ENCODE peak calls at places on chromosomes 4 and X, in ten cellular contexts. One of them, this sample, is unnamed.

GRCh38 chr4:10738826-10739489 is 54.4 kb upstream of the CLNK start:
- DNase-seq in GM23338: no peak
- DNase-seq in uterus: no peak
- DNase-seq in retinal pigment epithelial cell: no peak
- DNase-seq in GM12865: no peak
- DNase-seq in thyroid gland: no peak
- DNase-seq in hepatocyte: no peak
- DNase-seq in ovary: no peak
- DNase-seq in cardiac muscle cell: no peak
- DNase-seq in fibroblast of lung: no peak
- DNase-seq in this sample: no peak

GRCh38 chr4:162015090-162015489 is 148.7 kb downstream of the FSTL5 start:
- DNase-seq in GM23338: no peak
- DNase-seq in uterus: no peak
- DNase-seq in retinal pigment epithelial cell: peak
- DNase-seq in GM12865: no peak
- DNase-seq in thyroid gland: no peak
- DNase-seq in hepatocyte: no peak
- DNase-seq in ovary: no peak
- DNase-seq in cardiac muscle cell: no peak
- DNase-seq in fibroblast of lung: no peak
- DNase-seq in this sample: no peak

GRCh38 chr4:53686521-53686920 is 95.2 kb upstream of the LNX1 start:
- DNase-seq in GM23338: no peak
- DNase-seq in uterus: no peak
- DNase-seq in retinal pigment epithelial cell: no peak
- DNase-seq in GM12865: no peak
- DNase-seq in thyroid gland: no peak
- DNase-seq in hepatocyte: no peak
- DNase-seq in ovary: no peak
- DNase-seq in cardiac muscle cell: peak
- DNase-seq in fibroblast of lung: no peak
- DNase-seq in this sample: no peak

GRCh38 chrX:1493877-1494510 is 41.3 kb upstream of the ASMTL start:
- DNase-seq in GM23338: no peak
- DNase-seq in uterus: no peak
- DNase-seq in retinal pigment epithelial cell: no peak
- DNase-seq in GM12865: peak
- DNase-seq in thyroid gland: no peak
- DNase-seq in hepatocyte: no peak
- DNase-seq in ovary: no peak
- DNase-seq in cardiac muscle cell: no peak
- DNase-seq in fibroblast of lung: no peak
- DNase-seq in this sample: no peak

GRCh38 chrX:19698125-19698524 is 182.8 kb upstream of the MAP3K15 start:
- DNase-seq in GM23338: no peak
- DNase-seq in uterus: no peak
- DNase-seq in retinal pigment epithelial cell: no peak
- DNase-seq in GM12865: no peak
- DNase-seq in thyroid gland: peak
- DNase-seq in hepatocyte: no peak
- DNase-seq in ovary: no peak
- DNase-seq in cardiac muscle cell: no peak
- DNase-seq in fibroblast of lung: peak
- DNase-seq in this sample: peak

GRCh38 chr4:7051905-7052304 is 8.7 kb downstream of the TADA2B start:
- DNase-seq in GM23338: no peak
- DNase-seq in uterus: no peak
- DNase-seq in retinal pigment epithelial cell: no peak
- DNase-seq in GM12865: no peak
- DNase-seq in thyroid gland: no peak
- DNase-seq in hepatocyte: no peak
- DNase-seq in ovary: no peak
- DNase-seq in cardiac muscle cell: no peak
- DNase-seq in fibroblast of lung: no peak
- DNase-seq in this sample: no peak

GRCh38 chrX:13081385-13082285 is 37.2 kb upstream of the FAM9C start:
- DNase-seq in GM23338: no peak
- DNase-seq in uterus: no peak
- DNase-seq in retinal pigment epithelial cell: no peak
- DNase-seq in GM12865: peak
- DNase-seq in thyroid gland: no peak
- DNase-seq in hepatocyte: no peak
- DNase-seq in ovary: no peak
- DNase-seq in cardiac muscle cell: no peak
- DNase-seq in fibroblast of lung: peak
- DNase-seq in this sample: no peak

GRCh38 chrX:30643313-30643821 is 9.9 kb upstream of the GK start:
- DNase-seq in GM23338: no peak
- DNase-seq in uterus: no peak
- DNase-seq in retinal pigment epithelial cell: no peak
- DNase-seq in GM12865: no peak
- DNase-seq in thyroid gland: no peak
- DNase-seq in hepatocyte: no peak
- DNase-seq in ovary: no peak
- DNase-seq in cardiac muscle cell: no peak
- DNase-seq in fibroblast of lung: peak
- DNase-seq in this sample: no peak

GRCh38 chrX:24221872-24222271 is 72.3 kb downstream of the ZFX start:
- DNase-seq in GM23338: no peak
- DNase-seq in uterus: no peak
- DNase-seq in retinal pigment epithelial cell: no peak
- DNase-seq in GM12865: no peak
- DNase-seq in thyroid gland: no peak
- DNase-seq in hepatocyte: no peak
- DNase-seq in ovary: no peak
- DNase-seq in cardiac muscle cell: no peak
- DNase-seq in fibroblast of lung: no peak
- DNase-seq in this sample: no peak

GRCh38 chrX:8731579-8732395 is at the start of gene ANOS1:
- DNase-seq in GM23338: peak
- DNase-seq in uterus: no peak
- DNase-seq in retinal pigment epithelial cell: no peak
- DNase-seq in GM12865: no peak
- DNase-seq in thyroid gland: peak
- DNase-seq in hepatocyte: peak
- DNase-seq in ovary: peak
- DNase-seq in cardiac muscle cell: peak
- DNase-seq in fibroblast of lung: peak
- DNase-seq in this sample: no peak

GRCh38 chr4:40563401-40563800 is 66.3 kb downstream of the RBM47 start:
- DNase-seq in GM23338: no peak
- DNase-seq in uterus: no peak
- DNase-seq in retinal pigment epithelial cell: no peak
- DNase-seq in GM12865: no peak
- DNase-seq in thyroid gland: no peak
- DNase-seq in hepatocyte: no peak
- DNase-seq in ovary: no peak
- DNase-seq in cardiac muscle cell: no peak
- DNase-seq in fibroblast of lung: no peak
- DNase-seq in this sample: no peak

GRCh38 chr4:959338-960139 is 13.8 kb downstream of the DGKQ start:
- DNase-seq in GM23338: no peak
- DNase-seq in uterus: no peak
- DNase-seq in retinal pigment epithelial cell: no peak
- DNase-seq in GM12865: no peak
- DNase-seq in thyroid gland: no peak
- DNase-seq in hepatocyte: no peak
- DNase-seq in ovary: peak
- DNase-seq in cardiac muscle cell: no peak
- DNase-seq in fibroblast of lung: no peak
- DNase-seq in this sample: no peak

GRCh38 chr4:41287005-41287404 is 30.3 kb downstream of the UCHL1 start:
- DNase-seq in GM23338: no peak
- DNase-seq in uterus: no peak
- DNase-seq in retinal pigment epithelial cell: peak
- DNase-seq in GM12865: no peak
- DNase-seq in thyroid gland: no peak
- DNase-seq in hepatocyte: no peak
- DNase-seq in ovary: no peak
- DNase-seq in cardiac muscle cell: no peak
- DNase-seq in fibroblast of lung: peak
- DNase-seq in this sample: peak

GRCh38 chr4:182238355-182238931 is 4.8 kb upstream of the TENM3 start:
- DNase-seq in GM23338: peak
- DNase-seq in uterus: no peak
- DNase-seq in retinal pigment epithelial cell: no peak
- DNase-seq in GM12865: no peak
- DNase-seq in thyroid gland: no peak
- DNase-seq in hepatocyte: peak
- DNase-seq in ovary: no peak
- DNase-seq in cardiac muscle cell: no peak
- DNase-seq in fibroblast of lung: no peak
- DNase-seq in this sample: no peak

GRCh38 chr4:143397887-143398286 is 61.2 kb downstream of the GAB1 start:
- DNase-seq in GM23338: no peak
- DNase-seq in uterus: no peak
- DNase-seq in retinal pigment epithelial cell: no peak
- DNase-seq in GM12865: no peak
- DNase-seq in thyroid gland: no peak
- DNase-seq in hepatocyte: no peak
- DNase-seq in ovary: no peak
- DNase-seq in cardiac muscle cell: no peak
- DNase-seq in fibroblast of lung: peak
- DNase-seq in this sample: no peak

GRCh38 chrX:74232859-74233258 is 71.1 kb upstream of the ZCCHC13 start:
- DNase-seq in GM23338: peak
- DNase-seq in uterus: no peak
- DNase-seq in retinal pigment epithelial cell: peak
- DNase-seq in GM12865: peak
- DNase-seq in thyroid gland: no peak
- DNase-seq in hepatocyte: no peak
- DNase-seq in ovary: no peak
- DNase-seq in cardiac muscle cell: no peak
- DNase-seq in fibroblast of lung: peak
- DNase-seq in this sample: no peak

GRCh38 chr4:101200561-101200960 is 146.8 kb downstream of the PPP3CA start:
- DNase-seq in GM23338: no peak
- DNase-seq in uterus: no peak
- DNase-seq in retinal pigment epithelial cell: peak
- DNase-seq in GM12865: no peak
- DNase-seq in thyroid gland: no peak
- DNase-seq in hepatocyte: no peak
- DNase-seq in ovary: no peak
- DNase-seq in cardiac muscle cell: no peak
- DNase-seq in fibroblast of lung: peak
- DNase-seq in this sample: peak

DNA sequence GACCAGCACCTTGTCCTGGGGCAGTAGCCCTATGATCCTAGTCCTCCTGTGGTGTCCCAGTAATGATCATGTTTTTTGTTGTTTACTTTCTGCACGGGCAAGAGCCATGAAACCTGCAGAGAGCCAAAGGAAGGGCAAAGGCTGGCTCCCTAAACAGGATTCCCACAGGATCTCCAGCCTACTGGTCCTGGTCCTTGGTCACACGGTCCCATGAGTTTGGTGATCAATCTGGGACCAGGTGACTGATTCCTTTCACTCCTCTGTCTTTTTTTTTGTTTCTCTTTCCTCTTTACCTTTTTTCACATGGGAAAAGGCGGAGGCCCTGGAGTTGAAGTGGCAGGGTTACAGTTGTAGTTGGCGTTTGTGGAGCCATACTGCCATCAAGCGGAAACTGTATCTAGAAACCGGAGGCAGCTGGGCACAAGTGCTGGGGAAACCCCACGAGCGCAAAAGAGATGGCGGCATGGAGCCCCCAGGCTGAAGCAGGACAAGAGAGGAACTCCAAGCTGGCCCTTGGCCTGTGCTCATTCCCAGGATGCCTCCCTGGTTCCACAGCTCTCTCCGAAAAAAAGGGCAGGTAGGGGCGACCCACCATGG is 34.6 kb downstream of the NBDY start:
- DNase-seq in GM23338: peak
- DNase-seq in uterus: peak
- DNase-seq in retinal pigment epithelial cell: peak
- DNase-seq in GM12865: peak
- DNase-seq in thyroid gland: no peak
- DNase-seq in hepatocyte: no peak
- DNase-seq in ovary: peak
- DNase-seq in cardiac muscle cell: no peak
- DNase-seq in fibroblast of lung: no peak
- DNase-seq in this sample: no peak
- H3K4me3 ChIP-seq in GM23338: no peak
- H3K4me3 ChIP-seq in uterus: peak
- H3K4me3 ChIP-seq in retinal pigment epithelial cell: peak
- H3K4me3 ChIP-seq in GM12865: peak
- H3K4me3 ChIP-seq in thyroid gland: no peak
- H3K4me3 ChIP-seq in hepatocyte: no peak
- H3K4me3 ChIP-seq in ovary: peak
- H3K4me3 ChIP-seq in cardiac muscle cell: no peak
- H3K4me3 ChIP-seq in fibroblast of lung: peak
- H3K4me3 ChIP-seq in this sample: peak

GRCh38 chr4:4384837-4385236 is 2.1 kb upstream of the NSG1 start:
- DNase-seq in GM23338: peak
- DNase-seq in uterus: no peak
- DNase-seq in retinal pigment epithelial cell: no peak
- DNase-seq in GM12865: peak
- DNase-seq in thyroid gland: no peak
- DNase-seq in hepatocyte: no peak
- DNase-seq in ovary: no peak
- DNase-seq in cardiac muscle cell: peak
- DNase-seq in fibroblast of lung: no peak
- DNase-seq in this sample: no peak
- TF ChIP-seq CTCF in GM23338: peak
- TF ChIP-seq CTCF in uterus: no peak
- TF ChIP-seq CTCF in retinal pigment epithelial cell: peak
- TF ChIP-seq CTCF in GM12865: peak
- TF ChIP-seq CTCF in thyroid gland: no peak
- TF ChIP-seq CTCF in hepatocyte: peak
- TF ChIP-seq CTCF in ovary: no peak
- TF ChIP-seq CTCF in cardiac muscle cell: peak
- TF ChIP-seq CTCF in fibroblast of lung: peak
- TF ChIP-seq CTCF in this sample: peak

GRCh38 chr4:26028133-26028792 is 114.2 kb downstream of the SMIM20 start:
- DNase-seq in GM23338: peak
- DNase-seq in uterus: no peak
- DNase-seq in retinal pigment epithelial cell: no peak
- DNase-seq in GM12865: no peak
- DNase-seq in thyroid gland: no peak
- DNase-seq in hepatocyte: no peak
- DNase-seq in ovary: no peak
- DNase-seq in cardiac muscle cell: no peak
- DNase-seq in fibroblast of lung: no peak
- DNase-seq in this sample: no peak
- H3K4me3 ChIP-seq in GM23338: peak
- H3K4me3 ChIP-seq in uterus: no peak
- H3K4me3 ChIP-seq in retinal pigment epithelial cell: no peak
- H3K4me3 ChIP-seq in GM12865: no peak
- H3K4me3 ChIP-seq in thyroid gland: no peak
- H3K4me3 ChIP-seq in hepatocyte: no peak
- H3K4me3 ChIP-seq in ovary: no peak
- H3K4me3 ChIP-seq in cardiac muscle cell: no peak
- H3K4me3 ChIP-seq in fibroblast of lung: no peak
- H3K4me3 ChIP-seq in this sample: no peak

DNA sequence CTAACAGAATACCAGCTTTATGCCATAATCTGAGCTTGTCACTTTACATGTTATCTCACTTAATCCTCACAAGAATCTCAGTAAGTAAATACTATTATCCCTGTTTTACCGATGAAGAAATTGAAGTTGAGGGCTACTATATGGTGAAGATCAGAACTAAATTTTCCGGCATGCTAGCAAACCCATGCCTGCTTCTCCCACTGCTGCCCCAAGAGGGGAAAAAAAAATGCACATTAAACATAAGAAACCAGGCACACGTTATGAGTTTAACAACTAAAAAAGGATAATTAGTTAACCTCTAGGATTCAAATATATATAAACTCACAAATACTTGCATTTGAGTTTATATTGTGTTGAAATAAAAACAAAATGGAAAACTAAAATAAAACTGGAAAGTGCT is 10.8 kb downstream of the SLC10A7 start:
- DNase-seq in GM23338: no peak
- DNase-seq in uterus: no peak
- DNase-seq in retinal pigment epithelial cell: peak
- DNase-seq in GM12865: no peak
- DNase-seq in thyroid gland: no peak
- DNase-seq in hepatocyte: no peak
- DNase-seq in ovary: no peak
- DNase-seq in cardiac muscle cell: no peak
- DNase-seq in fibroblast of lung: no peak
- DNase-seq in this sample: no peak
- TF ChIP-seq CTCF in GM23338: no peak
- TF ChIP-seq CTCF in uterus: no peak
- TF ChIP-seq CTCF in retinal pigment epithelial cell: peak
- TF ChIP-seq CTCF in GM12865: no peak
- TF ChIP-seq CTCF in thyroid gland: no peak
- TF ChIP-seq CTCF in hepatocyte: no peak
- TF ChIP-seq CTCF in ovary: no peak
- TF ChIP-seq CTCF in cardiac muscle cell: peak
- TF ChIP-seq CTCF in fibroblast of lung: peak
- TF ChIP-seq CTCF in this sample: no peak